ENCODE peak calls at places on chromosomes 3 and 15, in ten cellular contexts. F is pancreas; J is CD4-positive, alpha-beta memory T cell; Y is A549; G is RWPE2; Q is left lung; Z is CD8-positive, alpha-beta T cell; E is neural progenitor cell; I is neuronal stem cell; T is prostate gland. H is an unnamed sample.

GRCh38 chr15:74983725-74984231 is 11.6 kb upstream of the SCAMP5 start:
- DNase-seq in F (no peak), J (no peak), Y (peak), G (no peak), Q (no peak), Z (no peak), E (no peak), I (no peak), T (no peak), H (no peak)

GRCh38 chr3:147237991-147238390 is 168.4 kb downstream of the ZIC4 start:
- DNase-seq in F (no peak), J (no peak), Y (no peak), G (no peak), Q (no peak), Z (no peak), E (no peak), I (no peak), T (no peak), H (no peak)

GRCh38 chr3:41075958-41076357 is 123.3 kb upstream of the CTNNB1 start:
- DNase-seq in F (no peak), J (no peak), Y (no peak), G (no peak), Q (no peak), Z (no peak), E (peak), I (no peak), T (no peak), H (no peak)

GRCh38 chr15:75989875-75990274 is 22.3 kb downstream of the NRG4 start:
- DNase-seq in F (no peak), J (no peak), Y (no peak), G (no peak), Q (no peak), Z (no peak), E (no peak), I (no peak), T (no peak), H (no peak)

GRCh38 chr3:158261371-158261991 is 151.6 kb downstream of the RSRC1 start:
- DNase-seq in F (no peak), J (no peak), Y (peak), G (no peak), Q (no peak), Z (no peak), E (peak), I (no peak), T (no peak), H (no peak)

GRCh38 chr3:169880565-169881250 is 11.0 kb upstream of the LRRC31 start:
- DNase-seq in F (no peak), J (no peak), Y (no peak), G (no peak), Q (no peak), Z (no peak), E (no peak), I (no peak), T (no peak), H (no peak)

GRCh38 chr3:65559643-65560042 is 479.1 kb downstream of the MAGI1 start:
- DNase-seq in F (no peak), J (no peak), Y (no peak), G (no peak), Q (no peak), Z (no peak), E (no peak), I (no peak), T (no peak), H (no peak)

GRCh38 chr3:24678441-24678865 is 183.8 kb upstream of the THRB start:
- DNase-seq in F (no peak), J (no peak), Y (no peak), G (peak), Q (no peak), Z (no peak), E (no peak), I (no peak), T (no peak), H (no peak)

GRCh38 chr15:84785053-84785452 is 32.1 kb upstream of the ALPK3 start:
- DNase-seq in F (no peak), J (no peak), Y (no peak), G (no peak), Q (no peak), Z (no peak), E (no peak), I (no peak), T (no peak), H (no peak)
- H3K27ac ChIP-seq in F (no peak), J (no peak), Y (no peak), G (no peak), Q (peak), Z (no peak), E (no peak), I (no peak), T (no peak), H (no peak)

DNA sequence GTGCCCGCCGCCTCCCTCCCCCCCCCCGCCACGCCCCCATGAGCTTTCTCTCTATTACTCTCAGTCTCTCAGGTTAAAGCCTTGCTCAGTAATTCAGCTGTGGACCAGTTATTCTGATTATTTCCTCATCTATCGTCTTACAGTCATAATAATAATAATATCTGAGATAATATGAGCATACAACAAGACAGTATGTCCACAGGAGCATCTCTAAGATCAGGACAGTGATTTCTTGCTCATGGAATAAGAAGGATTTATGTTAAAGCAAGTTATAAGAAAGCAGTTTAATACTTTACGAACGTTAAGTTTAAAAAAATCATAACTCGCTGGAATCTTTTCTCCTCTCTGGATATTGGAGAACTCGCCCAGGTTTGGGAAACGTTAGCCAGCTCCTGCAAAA is 657 bp upstream of the LMCD1 start:
- DNase-seq in F (no peak), J (no peak), Y (no peak), G (no peak), Q (no peak), Z (no peak), E (no peak), I (no peak), T (no peak), H (no peak)
- H3K27ac ChIP-seq in F (peak), J (peak), Y (peak), G (peak), Q (peak), Z (peak), E (peak), I (peak), T (peak), H (peak)

DNA sequence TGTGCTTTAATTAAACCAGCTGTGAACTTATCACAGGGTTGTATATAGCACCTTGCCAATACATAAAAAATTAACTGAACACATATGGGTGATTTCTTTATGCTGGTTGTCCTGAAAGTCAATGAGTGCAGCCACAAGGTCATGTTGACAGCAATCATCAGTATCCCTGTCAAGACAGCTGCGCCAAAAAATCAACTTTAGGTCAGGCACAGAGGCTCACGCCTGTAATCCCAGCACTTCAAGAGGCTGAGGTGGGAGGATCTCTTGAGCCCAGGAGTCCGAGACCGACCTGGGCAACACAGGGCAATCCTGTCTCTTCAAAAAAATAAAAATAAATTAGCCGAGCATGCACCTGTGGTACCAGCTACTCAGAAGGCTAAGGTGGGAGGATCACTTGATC is 707.3 kb downstream of the SI start:
- DNase-seq in F (no peak), J (no peak), Y (no peak), G (no peak), Q (no peak), Z (no peak), E (no peak), I (no peak), T (no peak), H (no peak)
- H3K27ac ChIP-seq in F (no peak), J (no peak), Y (no peak), G (no peak), Q (no peak), Z (no peak), E (no peak), I (no peak), T (no peak), H (no peak)

DNA sequence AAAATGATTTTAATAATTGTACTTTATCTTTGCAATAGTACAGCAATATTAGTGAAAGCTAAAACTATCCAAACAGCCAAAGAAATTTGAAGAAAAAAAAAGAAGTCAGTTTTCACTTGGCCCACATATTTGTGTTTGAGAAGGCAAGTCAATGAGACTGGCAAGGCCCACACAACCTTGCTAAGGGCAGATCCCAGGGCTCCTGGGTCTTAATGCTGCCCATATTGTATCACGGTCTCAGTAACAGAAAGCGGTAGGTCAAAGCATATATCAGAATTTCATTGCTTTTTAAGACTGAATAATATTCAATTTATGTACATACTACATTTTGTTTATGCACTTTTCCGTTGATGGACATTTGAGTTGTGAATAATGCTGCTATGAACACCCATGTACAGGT is 262.0 kb upstream of the TOPAZ1 start:
- DNase-seq in F (no peak), J (no peak), Y (no peak), G (no peak), Q (no peak), Z (no peak), E (no peak), I (no peak), T (no peak), H (no peak)
- H3K27ac ChIP-seq in F (no peak), J (no peak), Y (no peak), G (no peak), Q (no peak), Z (no peak), E (no peak), I (no peak), T (no peak), H (no peak)

DNA sequence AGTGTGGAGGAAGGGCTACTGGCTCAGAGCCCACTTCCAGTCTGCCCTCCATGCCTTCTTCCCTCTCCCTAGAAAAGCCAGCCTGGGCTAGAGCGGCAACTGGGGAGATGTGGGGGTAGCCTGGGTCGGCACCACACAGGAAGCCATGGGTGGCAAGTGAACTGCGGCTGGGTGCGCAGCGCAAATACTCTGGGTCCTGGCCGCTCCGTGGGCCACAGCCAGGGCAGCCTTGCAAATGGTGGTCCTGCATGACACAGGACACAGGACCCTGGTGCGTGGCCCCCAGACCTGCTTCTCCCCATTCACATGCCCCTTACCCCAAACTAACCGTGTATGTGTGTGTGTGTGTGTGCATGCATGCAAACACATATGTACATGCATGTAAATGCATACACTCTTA is 25.7 kb downstream of the PRKCD start:
- DNase-seq in F (no peak), J (no peak), Y (no peak), G (no peak), Q (no peak), Z (no peak), E (no peak), I (no peak), T (no peak), H (no peak)
- H3K27ac ChIP-seq in F (no peak), J (no peak), Y (no peak), G (no peak), Q (no peak), Z (no peak), E (no peak), I (no peak), T (no peak), H (no peak)

H was measured in caudate nucleus.